ENCODE peak calls at places on chromosomes 13 and 19, in six cellular contexts. J is M059J, D is kidney glomerular epithelial cell, O is thoracic aorta, B is hippocampal formation, L is esophagus muscularis mucosa. Q is an unnamed sample.

GRCh38 chr19:42422576-42423461 is 4.4 kb downstream of the LIPE start:
- DNase-seq in J (no peak), D (peak; percentile 10), O (no peak), B (peak; percentile 79), L (no peak), Q (peak; percentile 54)

GRCh38 chr19:41327499-41328156 is 17.7 kb downstream of the CCDC97 start:
- DNase-seq in J (peak; percentile 43), D (peak; percentile 40), O (no peak), B (peak; percentile 56), L (no peak), Q (peak; percentile 91)

GRCh38 chr13:60454425-60454824 is 57.4 kb downstream of the TDRD3 start:
- DNase-seq in J (no peak), D (no peak), O (no peak), B (no peak), L (no peak), Q (no peak)

GRCh38 chr19:17234911-17235617 is 9.0 kb downstream of the OCEL1 start:
- DNase-seq in J (peak; percentile 40), D (no peak), O (no peak), B (no peak), L (no peak), Q (peak; percentile 52)

GRCh38 chr13:44306401-44307192 is 67.0 kb upstream of the SERP2 start:
- DNase-seq in J (peak; percentile 97), D (peak; percentile 94), O (no peak), B (no peak), L (no peak), Q (peak; percentile 99)

GRCh38 chr13:30845297-30846214 is 60.5 kb upstream of the MEDAG start:
- DNase-seq in J (peak; percentile 72), D (no peak), O (no peak), B (no peak), L (no peak), Q (peak; percentile 31)

GRCh38 chr13:49777746-49778614 is 14.5 kb downstream of the KPNA3 start:
- DNase-seq in J (no peak), D (no peak), O (no peak), B (no peak), L (no peak), Q (no peak)

GRCh38 chr19:9149976-9150375 is 9.8 kb downstream of the ZNF317 start:
- DNase-seq in J (no peak), D (no peak), O (no peak), B (no peak), L (no peak), Q (no peak)

GRCh38 chr13:85864963-85865530 is 65.8 kb upstream of the SLITRK6 start:
- DNase-seq in J (peak; percentile 4), D (peak; percentile 27), O (no peak), B (peak; percentile 1), L (no peak), Q (no peak)